ENCODE peak calls at places on chromosomes 13 and 19, in six cellular contexts. Y, Q, E, K, H and P are unnamed samples.

GRCh38 chr13:22076658-22077057 is 405.8 kb downstream of the FGF9 start:
- DNase-seq in E (no peak), Y (no peak), H (no peak), Q (no peak), K (no peak), P (no peak)

GRCh38 chr13:110233181-110233641 is 73.7 kb downstream of the COL4A1 start:
- DNase-seq in Y (peak; percentile 77), E (peak; percentile 63), H (peak; percentile 90), Q (peak; percentile 91), K (no peak), P (no peak)

GRCh38 chr19:6161271-6161850 is 25.9 kb downstream of the ACSBG2 start:
- DNase-seq in H (no peak), E (peak; percentile 23), Q (no peak), K (no peak), Y (no peak), P (peak; percentile 75)

GRCh38 chr19:42176649-42176989 is 40.9 kb downstream of the DEDD2 start:
- DNase-seq in Q (no peak), K (no peak), E (no peak), H (no peak), Y (no peak), P (no peak)

GRCh38 chr19:38975861-38976271 is 324 bp upstream of the FBXO17 start:
- DNase-seq in E (no peak), Q (peak; percentile 31), K (no peak), H (no peak), Y (no peak), P (no peak)

GRCh38 chr13:101210774-101211173 is 205.5 kb downstream of the NALCN start:
- DNase-seq in K (no peak), E (no peak), Q (no peak), H (no peak), Y (no peak), P (no peak)

GRCh38 chr13:53612200-53612599 is 583.6 kb downstream of the OLFM4 start:
- DNase-seq in K (no peak), Q (no peak), H (no peak), E (no peak), Y (no peak), P (no peak)

GRCh38 chr13:96824110-96824509 is 170.2 kb downstream of the OXGR1 start:
- DNase-seq in K (no peak), E (no peak), Q (no peak), H (no peak), Y (no peak), P (no peak)

GRCh38 chr13:113935081-113935511 is 38.8 kb downstream of the C13orf46 start:
- DNase-seq in K (no peak), E (no peak), H (peak; percentile 76), Q (no peak), Y (no peak), P (no peak)
- TF ChIP-seq CTCF in K (no peak), E (no peak), H (peak; percentile 11), Q (no peak), Y (no peak), P (no peak)

GRCh38 chr19:17103177-17103576 is 27.6 kb downstream of the MYO9B start:
- DNase-seq in Q (peak; percentile 45), H (no peak), Y (peak; percentile 25), E (no peak), K (no peak), P (no peak)
- TF ChIP-seq CTCF in Q (peak; percentile 50), H (peak; percentile 38), Y (peak; percentile 80), E (peak; percentile 23), K (peak; percentile 46), P (peak; percentile 58)

GRCh38 chr13:113902536-113902935 is 38.7 kb upstream of the GAS6 start:
- DNase-seq in H (no peak), Y (no peak), Q (peak; percentile 31), K (no peak), E (no peak), P (no peak)
- TF ChIP-seq CTCF in H (no peak), Y (no peak), Q (no peak), K (no peak), E (no peak), P (no peak)

DNA sequence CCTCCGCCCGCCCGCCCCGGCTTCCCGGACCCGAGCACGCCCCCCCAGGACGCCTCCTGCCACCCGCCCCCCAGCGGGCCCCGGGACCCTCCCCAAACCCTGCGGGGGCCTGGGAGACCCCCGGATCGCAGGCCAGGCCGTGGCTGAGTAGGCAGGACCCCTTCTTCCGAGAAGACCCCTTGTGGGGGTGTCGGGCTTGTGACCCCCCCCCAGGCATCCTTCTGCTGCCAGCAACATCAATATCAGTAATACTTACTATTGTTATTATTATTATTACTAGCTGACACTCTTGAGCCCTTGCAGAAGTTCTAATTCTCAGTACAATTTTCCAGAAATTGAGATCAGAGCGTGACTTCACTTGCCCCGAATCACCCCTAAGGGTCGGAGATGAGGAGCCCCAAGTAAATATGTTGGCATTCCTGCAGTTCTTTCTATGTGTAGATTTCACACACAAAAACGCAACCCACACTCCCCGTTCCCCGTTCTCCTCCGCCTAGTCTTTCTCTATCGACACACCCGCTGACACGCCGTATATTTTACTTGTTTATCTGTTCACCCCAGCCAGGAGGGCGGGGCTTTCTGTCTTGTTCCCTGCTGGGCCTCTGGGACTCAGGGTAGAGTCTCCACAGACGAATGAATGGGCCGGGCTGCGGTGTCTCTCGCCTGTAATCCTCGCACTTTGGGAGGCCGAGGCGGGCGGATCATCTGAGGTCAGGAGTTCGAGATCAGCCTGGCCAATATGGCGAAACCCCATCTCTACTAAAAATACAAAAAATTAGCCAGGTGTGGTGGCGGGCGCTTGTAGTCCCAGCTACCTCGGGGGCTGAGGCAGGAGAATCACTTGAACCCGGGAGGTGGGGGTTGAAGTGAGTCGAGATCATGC is 14.7 kb downstream of the TLE5 start:
- DNase-seq in K (peak; percentile 56), H (peak; percentile 92), Q (peak; percentile 63), Y (peak; percentile 64), E (peak; percentile 78), P (no peak)
- TF ChIP-seq CTCF in K (no peak), H (no peak), Q (no peak), Y (no peak), E (no peak), P (no peak)

GRCh38 chr19:20863176-20863575 is 59.9 kb upstream of the ZNF85 start:
- DNase-seq in E (no peak), Q (no peak), H (no peak), K (no peak), Y (no peak), P (no peak)
- TF ChIP-seq CTCF in E (no peak), Q (no peak), H (no peak), K (no peak), Y (no peak), P (no peak)